ENCODE peak calls at places on chromosomes 1 and 21, in nine cellular contexts. One of them, this sample, is unnamed.

GRCh38 chr1:5001466-5001865 is 347.1 kb downstream of the AJAP1 start:
- DNase-seq in esophagus muscularis mucosa: no peak
- DNase-seq in HL-60: no peak
- DNase-seq in CD4-positive, alpha-beta T cell: no peak
- DNase-seq in neural crest cell: peak
- DNase-seq in D721Med: no peak
- DNase-seq in WTC11: no peak
- DNase-seq in heart right ventricle: no peak
- DNase-seq in Calu3: no peak
- DNase-seq in this sample: no peak

GRCh38 chr1:224205438-224205840 is 22.4 kb downstream of the DEGS1 start:
- DNase-seq in esophagus muscularis mucosa: no peak
- DNase-seq in HL-60: peak
- DNase-seq in CD4-positive, alpha-beta T cell: no peak
- DNase-seq in neural crest cell: no peak
- DNase-seq in D721Med: no peak
- DNase-seq in WTC11: no peak
- DNase-seq in heart right ventricle: no peak
- DNase-seq in Calu3: no peak
- DNase-seq in this sample: no peak

GRCh38 chr1:31815307-31815645 is 546 bp downstream of the SPOCD1 start:
- DNase-seq in esophagus muscularis mucosa: no peak
- DNase-seq in HL-60: no peak
- DNase-seq in CD4-positive, alpha-beta T cell: no peak
- DNase-seq in neural crest cell: no peak
- DNase-seq in D721Med: no peak
- DNase-seq in WTC11: no peak
- DNase-seq in heart right ventricle: no peak
- DNase-seq in Calu3: no peak
- DNase-seq in this sample: no peak

GRCh38 chr1:78919150-78919549 is 87.4 kb downstream of the ADGRL4 start:
- DNase-seq in esophagus muscularis mucosa: no peak
- DNase-seq in HL-60: no peak
- DNase-seq in CD4-positive, alpha-beta T cell: no peak
- DNase-seq in neural crest cell: no peak
- DNase-seq in D721Med: no peak
- DNase-seq in WTC11: peak
- DNase-seq in heart right ventricle: no peak
- DNase-seq in Calu3: no peak
- DNase-seq in this sample: no peak

GRCh38 chr1:20896824-20897223 is 109.7 kb upstream of the HP1BP3 start:
- DNase-seq in esophagus muscularis mucosa: no peak
- DNase-seq in HL-60: no peak
- DNase-seq in CD4-positive, alpha-beta T cell: no peak
- DNase-seq in neural crest cell: no peak
- DNase-seq in D721Med: no peak
- DNase-seq in WTC11: no peak
- DNase-seq in heart right ventricle: no peak
- DNase-seq in Calu3: no peak
- DNase-seq in this sample: no peak

GRCh38 chr21:22892757-22893156 is 1894.5 kb downstream of the NCAM2 start:
- DNase-seq in esophagus muscularis mucosa: no peak
- DNase-seq in HL-60: no peak
- DNase-seq in CD4-positive, alpha-beta T cell: no peak
- DNase-seq in neural crest cell: no peak
- DNase-seq in D721Med: no peak
- DNase-seq in WTC11: no peak
- DNase-seq in heart right ventricle: no peak
- DNase-seq in Calu3: no peak
- DNase-seq in this sample: no peak

GRCh38 chr1:208335386-208335785 is 91.2 kb upstream of the PLXNA2 start:
- DNase-seq in esophagus muscularis mucosa: no peak
- DNase-seq in HL-60: no peak
- DNase-seq in CD4-positive, alpha-beta T cell: no peak
- DNase-seq in neural crest cell: no peak
- DNase-seq in D721Med: no peak
- DNase-seq in WTC11: no peak
- DNase-seq in heart right ventricle: no peak
- DNase-seq in Calu3: no peak
- DNase-seq in this sample: no peak

GRCh38 chr1:162937721-162938395 is 76.9 kb upstream of the CCDC190 start:
- DNase-seq in esophagus muscularis mucosa: no peak
- DNase-seq in HL-60: no peak
- DNase-seq in CD4-positive, alpha-beta T cell: no peak
- DNase-seq in neural crest cell: no peak
- DNase-seq in D721Med: no peak
- DNase-seq in WTC11: no peak
- DNase-seq in heart right ventricle: no peak
- DNase-seq in Calu3: no peak
- DNase-seq in this sample: no peak

GRCh38 chr1:201217851-201218250 is 27.2 kb downstream of the IGFN1 start:
- DNase-seq in esophagus muscularis mucosa: no peak
- DNase-seq in HL-60: no peak
- DNase-seq in CD4-positive, alpha-beta T cell: no peak
- DNase-seq in neural crest cell: no peak
- DNase-seq in D721Med: no peak
- DNase-seq in WTC11: no peak
- DNase-seq in heart right ventricle: no peak
- DNase-seq in Calu3: no peak
- DNase-seq in this sample: peak

GRCh38 chr1:234545512-234546386 is 64.2 kb downstream of the IRF2BP2 start:
- DNase-seq in esophagus muscularis mucosa: no peak
- DNase-seq in HL-60: no peak
- DNase-seq in CD4-positive, alpha-beta T cell: no peak
- DNase-seq in neural crest cell: no peak
- DNase-seq in D721Med: no peak
- DNase-seq in WTC11: no peak
- DNase-seq in heart right ventricle: no peak
- DNase-seq in Calu3: no peak
- DNase-seq in this sample: no peak

GRCh38 chr1:157969693-157970485 is 23.6 kb upstream of the KIRREL1 start:
- DNase-seq in esophagus muscularis mucosa: no peak
- DNase-seq in HL-60: no peak
- DNase-seq in CD4-positive, alpha-beta T cell: no peak
- DNase-seq in neural crest cell: peak
- DNase-seq in D721Med: no peak
- DNase-seq in WTC11: peak
- DNase-seq in heart right ventricle: no peak
- DNase-seq in Calu3: peak
- DNase-seq in this sample: no peak

GRCh38 chr1:240820816-240821215 is 208.9 kb upstream of the GREM2 start:
- DNase-seq in esophagus muscularis mucosa: no peak
- DNase-seq in HL-60: no peak
- DNase-seq in CD4-positive, alpha-beta T cell: no peak
- DNase-seq in neural crest cell: no peak
- DNase-seq in D721Med: no peak
- DNase-seq in WTC11: no peak
- DNase-seq in heart right ventricle: no peak
- DNase-seq in Calu3: no peak
- DNase-seq in this sample: no peak

GRCh38 chr1:179921472-179921871 is 33.1 kb upstream of the CEP350 start:
- DNase-seq in esophagus muscularis mucosa: no peak
- DNase-seq in HL-60: no peak
- DNase-seq in CD4-positive, alpha-beta T cell: no peak
- DNase-seq in neural crest cell: no peak
- DNase-seq in D721Med: no peak
- DNase-seq in WTC11: no peak
- DNase-seq in heart right ventricle: no peak
- DNase-seq in Calu3: no peak
- DNase-seq in this sample: no peak

GRCh38 chr1:44524655-44525530 is 119.8 kb downstream of the RNF220 start:
- DNase-seq in esophagus muscularis mucosa: no peak
- DNase-seq in HL-60: no peak
- DNase-seq in CD4-positive, alpha-beta T cell: no peak
- DNase-seq in neural crest cell: no peak
- DNase-seq in D721Med: no peak
- DNase-seq in WTC11: no peak
- DNase-seq in heart right ventricle: no peak
- DNase-seq in Calu3: no peak
- DNase-seq in this sample: no peak

GRCh38 chr1:44521378-44522080 is 116.5 kb downstream of the RNF220 start:
- DNase-seq in esophagus muscularis mucosa: no peak
- DNase-seq in HL-60: no peak
- DNase-seq in CD4-positive, alpha-beta T cell: no peak
- DNase-seq in neural crest cell: no peak
- DNase-seq in D721Med: no peak
- DNase-seq in WTC11: no peak
- DNase-seq in heart right ventricle: no peak
- DNase-seq in Calu3: no peak
- DNase-seq in this sample: no peak

GRCh38 chr1:44523747-44524146 is 118.7 kb downstream of the RNF220 start:
- DNase-seq in esophagus muscularis mucosa: no peak
- DNase-seq in HL-60: no peak
- DNase-seq in CD4-positive, alpha-beta T cell: no peak
- DNase-seq in neural crest cell: no peak
- DNase-seq in D721Med: no peak
- DNase-seq in WTC11: no peak
- DNase-seq in heart right ventricle: no peak
- DNase-seq in Calu3: no peak
- DNase-seq in this sample: no peak

GRCh38 chr1:44526295-44527073 is 121.4 kb downstream of the RNF220 start:
- DNase-seq in esophagus muscularis mucosa: no peak
- DNase-seq in HL-60: no peak
- DNase-seq in CD4-positive, alpha-beta T cell: no peak
- DNase-seq in neural crest cell: no peak
- DNase-seq in D721Med: no peak
- DNase-seq in WTC11: no peak
- DNase-seq in heart right ventricle: no peak
- DNase-seq in Calu3: no peak
- DNase-seq in this sample: no peak

GRCh38 chr1:44524180-44524579 is 119.1 kb downstream of the RNF220 start:
- DNase-seq in esophagus muscularis mucosa: no peak
- DNase-seq in HL-60: no peak
- DNase-seq in CD4-positive, alpha-beta T cell: no peak
- DNase-seq in neural crest cell: peak
- DNase-seq in D721Med: no peak
- DNase-seq in WTC11: peak
- DNase-seq in heart right ventricle: no peak
- DNase-seq in Calu3: no peak
- DNase-seq in this sample: no peak
- TF ChIP-seq CTCF in esophagus muscularis mucosa: no peak
- TF ChIP-seq CTCF in HL-60: no peak
- TF ChIP-seq CTCF in CD4-positive, alpha-beta T cell: no peak
- TF ChIP-seq CTCF in neural crest cell: no peak
- TF ChIP-seq CTCF in D721Med: no peak
- TF ChIP-seq CTCF in WTC11: no peak
- TF ChIP-seq CTCF in heart right ventricle: no peak
- TF ChIP-seq CTCF in Calu3: no peak
- TF ChIP-seq CTCF in this sample: no peak

DNA sequence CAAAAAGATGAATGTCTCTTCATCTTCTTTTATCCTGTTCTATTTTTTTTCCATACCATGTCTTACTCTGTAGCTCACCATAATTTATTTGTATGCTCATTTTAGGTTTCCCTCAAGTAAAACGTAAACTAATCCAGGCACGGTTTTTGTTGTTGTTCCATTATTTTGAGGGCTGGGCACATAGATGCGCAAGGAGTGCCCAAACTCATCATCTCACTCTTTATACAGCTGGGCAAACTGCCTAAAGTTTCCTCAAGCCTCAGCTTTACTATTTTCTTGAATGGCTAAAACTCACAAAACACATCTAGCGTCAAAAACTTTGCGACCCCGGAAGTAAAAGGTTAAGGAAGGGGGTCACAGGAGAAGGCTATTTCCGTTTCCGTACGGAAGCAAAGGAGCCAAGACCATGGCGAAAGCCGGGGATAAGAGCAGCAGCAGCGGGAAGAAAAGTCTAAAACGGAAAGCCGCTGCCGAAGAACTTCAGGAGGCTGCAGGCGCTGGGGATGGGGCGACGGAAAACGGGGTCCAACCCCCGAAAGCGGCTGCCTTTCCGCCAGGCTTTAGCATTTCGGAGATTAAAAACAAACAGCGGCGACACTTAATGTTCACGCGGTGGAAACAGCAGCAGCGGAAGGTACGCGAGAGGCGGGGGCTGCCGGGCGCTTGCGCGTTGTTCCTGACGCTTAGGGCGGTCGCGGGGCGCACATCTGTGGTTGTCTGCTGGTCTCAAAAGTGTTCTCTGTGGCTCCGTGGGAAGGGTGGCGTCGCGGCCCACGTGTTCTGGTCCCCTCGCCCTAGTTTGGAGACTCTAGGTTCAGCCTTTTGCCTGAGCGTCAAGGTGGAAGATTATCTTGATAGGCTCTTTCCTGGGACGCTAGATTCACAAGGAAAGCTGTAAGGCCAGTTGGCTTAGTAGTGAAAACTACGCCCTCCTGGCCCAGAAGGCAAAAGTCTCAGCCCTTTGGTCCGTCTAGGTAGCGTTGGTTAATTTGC is at the start of gene RPF1:
- DNase-seq in esophagus muscularis mucosa: peak
- DNase-seq in HL-60: peak
- DNase-seq in CD4-positive, alpha-beta T cell: peak
- DNase-seq in neural crest cell: peak
- DNase-seq in D721Med: peak
- DNase-seq in WTC11: peak
- DNase-seq in heart right ventricle: peak
- DNase-seq in Calu3: peak
- DNase-seq in this sample: peak
- TF ChIP-seq CTCF in esophagus muscularis mucosa: no peak
- TF ChIP-seq CTCF in HL-60: no peak
- TF ChIP-seq CTCF in CD4-positive, alpha-beta T cell: no peak
- TF ChIP-seq CTCF in neural crest cell: no peak
- TF ChIP-seq CTCF in D721Med: no peak
- TF ChIP-seq CTCF in WTC11: no peak
- TF ChIP-seq CTCF in heart right ventricle: no peak
- TF ChIP-seq CTCF in Calu3: no peak
- TF ChIP-seq CTCF in this sample: no peak

GRCh38 chr1:35558374-35559316 is 1.0 kb downstream of the NCDN start:
- DNase-seq in esophagus muscularis mucosa: no peak
- DNase-seq in HL-60: no peak
- DNase-seq in CD4-positive, alpha-beta T cell: no peak
- DNase-seq in neural crest cell: peak
- DNase-seq in D721Med: no peak
- DNase-seq in WTC11: peak
- DNase-seq in heart right ventricle: no peak
- DNase-seq in Calu3: no peak
- DNase-seq in this sample: no peak
- TF ChIP-seq CTCF in esophagus muscularis mucosa: no peak
- TF ChIP-seq CTCF in HL-60: no peak
- TF ChIP-seq CTCF in CD4-positive, alpha-beta T cell: no peak
- TF ChIP-seq CTCF in neural crest cell: no peak
- TF ChIP-seq CTCF in D721Med: no peak
- TF ChIP-seq CTCF in WTC11: no peak
- TF ChIP-seq CTCF in heart right ventricle: no peak
- TF ChIP-seq CTCF in Calu3: no peak
- TF ChIP-seq CTCF in this sample: no peak

DNA sequence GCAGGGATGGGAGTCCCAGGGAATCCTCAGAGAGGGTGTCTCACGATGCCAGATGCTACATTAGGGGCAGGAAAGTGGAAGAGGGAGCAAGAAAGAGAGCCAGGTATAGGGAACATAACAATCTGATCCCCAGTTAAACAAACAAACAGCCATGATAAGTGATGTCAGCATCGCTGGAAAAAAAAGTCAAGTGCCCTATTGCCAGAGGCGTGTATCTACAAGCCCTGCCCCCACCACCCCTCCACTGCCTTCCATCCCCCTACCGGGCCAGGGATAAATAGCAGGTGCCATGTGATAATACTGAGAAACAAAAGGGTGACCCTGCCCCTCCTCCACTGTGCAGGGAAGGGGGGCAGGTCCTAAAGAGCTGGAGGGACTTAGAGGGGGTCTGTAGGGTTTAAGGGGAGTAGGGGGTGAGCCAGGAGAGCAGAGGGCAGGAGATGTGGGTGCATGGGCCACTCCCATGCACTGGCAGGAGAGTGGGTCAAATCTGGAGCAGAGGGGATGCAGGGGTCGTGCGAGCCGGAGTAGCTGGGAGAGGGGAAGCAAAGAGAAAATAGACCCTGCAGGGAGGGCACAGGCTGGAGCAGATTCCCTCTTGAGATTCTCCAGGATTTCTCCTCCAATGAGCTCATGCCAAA is 3.4 kb downstream of the SLC26A9 start:
- DNase-seq in esophagus muscularis mucosa: no peak
- DNase-seq in HL-60: peak
- DNase-seq in CD4-positive, alpha-beta T cell: no peak
- DNase-seq in neural crest cell: peak
- DNase-seq in D721Med: no peak
- DNase-seq in WTC11: peak
- DNase-seq in heart right ventricle: no peak
- DNase-seq in Calu3: peak
- DNase-seq in this sample: no peak
- TF ChIP-seq CTCF in esophagus muscularis mucosa: no peak
- TF ChIP-seq CTCF in HL-60: no peak
- TF ChIP-seq CTCF in CD4-positive, alpha-beta T cell: no peak
- TF ChIP-seq CTCF in neural crest cell: peak
- TF ChIP-seq CTCF in D721Med: no peak
- TF ChIP-seq CTCF in WTC11: peak
- TF ChIP-seq CTCF in heart right ventricle: no peak
- TF ChIP-seq CTCF in Calu3: peak
- TF ChIP-seq CTCF in this sample: peak

This sample was measured in type B pancreatic cell.